ENCODE peak calls at places on chromosomes 16 and 17, in nine cellular contexts. D is K562, I is neuronal stem cell, Z is IMR-90, L is GM12878, G is mesendoderm, A is colonic mucosa, R is MM.1S, V is adipocyte. W is an unnamed sample.

GRCh38 chr17:44266402-44267164 is 1.4 kb downstream of the SLC4A1 start:
- DNase-seq in D (peak; percentile 96), I (no peak), Z (no peak), L (no peak), G (no peak), A (no peak), R (no peak), V (no peak), W (no peak)

GRCh38 chr17:1797323-1797722 is 32.4 kb downstream of the SMYD4 start:
- DNase-seq in D (peak; percentile 18), I (no peak), Z (no peak), L (no peak), G (no peak), A (no peak), R (no peak), V (no peak), W (no peak)

GRCh38 chr17:38453951-38454421 is 25.7 kb downstream of the ARHGAP23 start:
- DNase-seq in D (no peak), I (no peak), Z (peak; percentile 38), L (no peak), G (no peak), A (no peak), R (no peak), V (peak; percentile 73), W (no peak)

GRCh38 chr17:6135216-6135615 is 65.0 kb downstream of the WSCD1 start:
- DNase-seq in D (no peak), I (no peak), Z (no peak), L (no peak), G (no peak), A (no peak), R (no peak), V (no peak), W (no peak)

GRCh38 chr17:56028837-56029236 is 124.4 kb upstream of the ANKFN1 start:
- DNase-seq in D (no peak), I (no peak), Z (no peak), L (no peak), G (no peak), A (no peak), R (no peak), V (no peak), W (no peak)

GRCh38 chr16:56600398-56600999 is 7.9 kb upstream of the MT2A start:
- DNase-seq in D (peak; percentile 55), I (no peak), Z (peak; percentile 66), L (no peak), G (peak; percentile 55), A (no peak), R (peak; percentile 66), V (peak; percentile 83), W (no peak)

GRCh38 chr16:1200014-1200627 is 24.9 kb downstream of the TPSG1 start:
- DNase-seq in D (no peak), I (no peak), Z (no peak), L (no peak), G (no peak), A (no peak), R (no peak), V (no peak), W (no peak)

GRCh38 chr16:11256657-11257130 is 690 bp upstream of the SOCS1 start:
- DNase-seq in D (peak; percentile 71), I (peak; percentile 46), Z (peak; percentile 25), L (no peak), G (peak; percentile 67), A (peak; percentile 72), R (no peak), V (peak; percentile 83), W (no peak)

GRCh38 chr16:82240111-82240510 is 70.1 kb upstream of the MPHOSPH6 start:
- DNase-seq in D (no peak), I (no peak), Z (peak; percentile 6), L (no peak), G (no peak), A (no peak), R (no peak), V (no peak), W (no peak)

GRCh38 chr17:30761058-30761457 is 63.4 kb downstream of the CRLF3 start:
- DNase-seq in D (no peak), I (no peak), Z (no peak), L (no peak), G (no peak), A (no peak), R (no peak), V (no peak), W (no peak)

GRCh38 chr17:2064980-2065785 is 10.3 kb downstream of the HIC1 start:
- DNase-seq in D (peak; percentile 72), I (no peak), Z (peak; percentile 68), L (no peak), G (peak; percentile 92), A (no peak), R (no peak), V (peak; percentile 48), W (peak; percentile 84)

GRCh38 chr16:11053916-11054460 is 109.6 kb downstream of the CLEC16A start:
- DNase-seq in D (no peak), I (no peak), Z (no peak), L (no peak), G (no peak), A (no peak), R (no peak), V (no peak), W (no peak)

GRCh38 chr16:15544405-15544804 is 98.5 kb downstream of the MARF1 start:
- DNase-seq in D (no peak), I (no peak), Z (no peak), L (no peak), G (no peak), A (no peak), R (no peak), V (no peak), W (no peak)

GRCh38 chr17:1186923-1187771 is 7.4 kb upstream of the ABR start:
- DNase-seq in D (peak; percentile 74), I (peak; percentile 84), Z (peak; percentile 84), L (no peak), G (peak; percentile 91), A (peak; percentile 79), R (peak; percentile 69), V (peak; percentile 92), W (peak; percentile 95)

GRCh38 chr16:17076818-17077498 is 393.8 kb downstream of the XYLT1 start:
- DNase-seq in D (no peak), I (no peak), Z (no peak), L (no peak), G (no peak), A (no peak), R (no peak), V (no peak), W (no peak)

GRCh38 chr17:16085066-16085699 is 85.6 kb downstream of the TTC19 start:
- DNase-seq in D (no peak), I (no peak), Z (peak; percentile 89), L (no peak), G (no peak), A (no peak), R (no peak), V (peak; percentile 73), W (no peak)

GRCh38 chr17:3695723-3696411 is at the start of gene P2RX5:
- DNase-seq in D (peak; percentile 56), I (peak; percentile 43), Z (no peak), L (no peak), G (peak; percentile 72), A (no peak), R (peak; percentile 65), V (peak; percentile 41), W (no peak)

GRCh38 chr17:61504697-61505096 is 52.5 kb downstream of the TBX4 start:
- DNase-seq in D (no peak), I (no peak), Z (peak; percentile 96), L (no peak), G (no peak), A (no peak), R (no peak), V (peak; percentile 92), W (no peak)

GRCh38 chr17:68598074-68598473 is 3.1 kb downstream of the FAM20A start:
- DNase-seq in D (no peak), I (no peak), Z (no peak), L (no peak), G (no peak), A (no peak), R (no peak), V (no peak), W (no peak)

GRCh38 chr17:77369544-77369971 is 228.8 kb downstream of the SEC14L1 start:
- DNase-seq in D (no peak), I (no peak), Z (no peak), L (no peak), G (no peak), A (no peak), R (no peak), V (no peak), W (peak; percentile 32)
- H3K4me1 ChIP-seq in D (peaks cover 71% of the 10 kb centered on the region), I (peaks cover 32% of the 10 kb centered on the region), Z (peaks cover 39% of the 10 kb centered on the region), L (peaks cover 43% of the 10 kb centered on the region), G (peaks cover 15% of the 10 kb centered on the region), A (peaks cover 35% of the 10 kb centered on the region), R (peaks cover 72% of the 10 kb centered on the region), V (peaks cover 46% of the 10 kb centered on the region), W (peaks cover 40% of the 10 kb centered on the region)

GRCh38 chr17:17289091-17289490 is 8.0 kb upstream of the COPS3 start:
- DNase-seq in D (no peak), I (no peak), Z (no peak), L (no peak), G (no peak), A (no peak), R (no peak), V (no peak), W (no peak)

GRCh38 chr17:17289701-17290100 is 8.7 kb upstream of the COPS3 start:
- DNase-seq in D (no peak), I (no peak), Z (no peak), L (no peak), G (no peak), A (no peak), R (no peak), V (no peak), W (no peak)

GRCh38 chr17:17280613-17281549 is at the start of gene COPS3:
- DNase-seq in D (peak; percentile 92), I (peak; percentile 95), Z (peak; percentile 98), L (peak; percentile 84), G (peak; percentile 99), A (peak; percentile 98), R (peak; percentile 97), V (peak; percentile 100), W (peak; percentile 99)

GRCh38 chr17:17285951-17286350 is 4.9 kb upstream of the COPS3 start:
- DNase-seq in D (no peak), I (no peak), Z (no peak), L (no peak), G (no peak), A (no peak), R (no peak), V (no peak), W (no peak)
- H3K9ac ChIP-seq in D (no peak overlapping the region), I (no peak overlapping the region), Z (no peak overlapping the region), L (no peak overlapping the region), G (no peak overlapping the region), A (no peak overlapping the region), R (no peak overlapping the region), V (no peak overlapping the region), W (no peak overlapping the region)

GRCh38 chr16:86512301-86512859 is 2.1 kb downstream of the FOXF1 start:
- DNase-seq in D (no peak), I (peak; percentile 31), Z (peak; percentile 25), L (no peak), G (peak; percentile 73), A (no peak), R (no peak), V (peak; percentile 51), W (peak; percentile 67)
- H3K4me3 ChIP-seq in D (no peak overlapping the region), I (no peak overlapping the region), Z (peak overlapping the region; percentile 99), L (no peak overlapping the region), G (peak overlapping the region; percentile 18), A (peak overlapping the region; percentile 52), R (no peak overlapping the region), V (no peak overlapping the region), W (no peak overlapping the region)

DNA sequence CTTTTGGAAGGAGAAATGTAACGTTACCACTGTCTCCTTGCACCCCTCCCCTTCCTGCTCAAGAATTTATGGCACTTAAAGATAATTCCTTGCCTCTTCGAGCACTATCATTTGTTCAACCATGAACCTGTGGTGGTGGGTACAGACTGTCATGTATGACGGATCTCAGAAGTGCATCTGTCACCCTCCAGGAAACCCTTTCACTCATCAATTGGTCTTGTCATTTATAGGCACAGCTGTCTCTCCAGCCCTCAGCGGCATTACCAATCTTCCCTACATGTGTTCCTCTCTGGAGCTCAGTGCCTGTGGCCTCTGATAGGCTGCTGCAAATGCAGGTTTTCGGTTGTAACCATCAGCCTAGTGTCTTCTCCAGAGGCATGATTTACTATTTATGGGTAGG is 15.0 kb downstream of the CNTNAP4 start:
- DNase-seq in D (no peak), I (no peak), Z (no peak), L (no peak), G (no peak), A (no peak), R (no peak), V (no peak), W (no peak)
- H3K4me1 ChIP-seq in D (no peaks in the 10 kb centered on the region), I (peaks cover 2% of the 10 kb centered on the region), Z (no peaks in the 10 kb centered on the region), L (no peaks in the 10 kb centered on the region), G (no peaks in the 10 kb centered on the region), A (no peaks in the 10 kb centered on the region), R (no peaks in the 10 kb centered on the region), V (peaks cover 15% of the 10 kb centered on the region), W (no peaks in the 10 kb centered on the region)

W was measured in kidney.